ENCODE peak calls at places on chromosomes 13 and 19, in eight cellular contexts. One of them, this sample, is unnamed.

GRCh38 chr19:1468274-1469199 is 10.5 kb downstream of the C19orf25 start:
- DNase-seq in HCT116: no peak
- DNase-seq in SW480: no peak
- DNase-seq in cerebellar nuclear complex: no peak
- DNase-seq in stimulated activated CD4-positive, alpha-beta T cell treated with anti-CD3 and anti-CD28 coated beads, TNF-alpha, amount 100 ng/mL, for 1 hour: no peak
- DNase-seq in pancreas: peak; percentile 53
- DNase-seq in C1 segment of cervical spinal cord: no peak
- DNase-seq in testis: no peak
- DNase-seq in this sample: no peak

GRCh38 chr19:35114656-35115537 is 726 bp upstream of the FXYD3 start:
- DNase-seq in HCT116: peak; percentile 51
- DNase-seq in SW480: peak; percentile 51
- DNase-seq in cerebellar nuclear complex: no peak
- DNase-seq in stimulated activated CD4-positive, alpha-beta T cell treated with anti-CD3 and anti-CD28 coated beads, TNF-alpha, amount 100 ng/mL, for 1 hour: peak; percentile 16
- DNase-seq in pancreas: peak; percentile 74
- DNase-seq in C1 segment of cervical spinal cord: peak; percentile 82
- DNase-seq in testis: peak; percentile 86
- DNase-seq in this sample: peak; percentile 79

GRCh38 chr19:12983561-12984142 is 11.6 kb upstream of the NFIX start:
- DNase-seq in HCT116: peak; percentile 36
- DNase-seq in SW480: peak; percentile 43
- DNase-seq in cerebellar nuclear complex: no peak
- DNase-seq in stimulated activated CD4-positive, alpha-beta T cell treated with anti-CD3 and anti-CD28 coated beads, TNF-alpha, amount 100 ng/mL, for 1 hour: peak; percentile 52
- DNase-seq in pancreas: peak; percentile 91
- DNase-seq in C1 segment of cervical spinal cord: peak; percentile 73
- DNase-seq in testis: peak; percentile 89
- DNase-seq in this sample: peak; percentile 92

GRCh38 chr13:42225051-42225450 is 46.9 kb upstream of the AKAP11 start:
- DNase-seq in HCT116: no peak
- DNase-seq in SW480: no peak
- DNase-seq in cerebellar nuclear complex: no peak
- DNase-seq in stimulated activated CD4-positive, alpha-beta T cell treated with anti-CD3 and anti-CD28 coated beads, TNF-alpha, amount 100 ng/mL, for 1 hour: no peak
- DNase-seq in pancreas: no peak
- DNase-seq in C1 segment of cervical spinal cord: no peak
- DNase-seq in testis: no peak
- DNase-seq in this sample: no peak

GRCh38 chr13:83531022-83531421 is 351.3 kb downstream of the SLITRK1 start:
- DNase-seq in HCT116: no peak
- DNase-seq in SW480: no peak
- DNase-seq in cerebellar nuclear complex: no peak
- DNase-seq in stimulated activated CD4-positive, alpha-beta T cell treated with anti-CD3 and anti-CD28 coated beads, TNF-alpha, amount 100 ng/mL, for 1 hour: no peak
- DNase-seq in pancreas: no peak
- DNase-seq in C1 segment of cervical spinal cord: no peak
- DNase-seq in testis: no peak
- DNase-seq in this sample: no peak

GRCh38 chr13:26022538-26023292 is 29.1 kb downstream of the SHISA2 start:
- DNase-seq in HCT116: no peak
- DNase-seq in SW480: peak; percentile 95
- DNase-seq in cerebellar nuclear complex: peak; percentile 73
- DNase-seq in stimulated activated CD4-positive, alpha-beta T cell treated with anti-CD3 and anti-CD28 coated beads, TNF-alpha, amount 100 ng/mL, for 1 hour: no peak
- DNase-seq in pancreas: peak; percentile 71
- DNase-seq in C1 segment of cervical spinal cord: no peak
- DNase-seq in testis: peak; percentile 58
- DNase-seq in this sample: no peak

GRCh38 chr19:13507053-13507611 is 853 bp upstream of the CACNA1A start:
- DNase-seq in HCT116: no peak
- DNase-seq in SW480: no peak
- DNase-seq in cerebellar nuclear complex: no peak
- DNase-seq in stimulated activated CD4-positive, alpha-beta T cell treated with anti-CD3 and anti-CD28 coated beads, TNF-alpha, amount 100 ng/mL, for 1 hour: no peak
- DNase-seq in pancreas: no peak
- DNase-seq in C1 segment of cervical spinal cord: no peak
- DNase-seq in testis: no peak
- DNase-seq in this sample: no peak

GRCh38 chr19:12985049-12985776 is 10.1 kb upstream of the NFIX start:
- DNase-seq in HCT116: peak; percentile 70
- DNase-seq in SW480: peak; percentile 93
- DNase-seq in cerebellar nuclear complex: no peak
- DNase-seq in stimulated activated CD4-positive, alpha-beta T cell treated with anti-CD3 and anti-CD28 coated beads, TNF-alpha, amount 100 ng/mL, for 1 hour: no peak
- DNase-seq in pancreas: peak; percentile 64
- DNase-seq in C1 segment of cervical spinal cord: peak; percentile 79
- DNase-seq in testis: peak; percentile 65
- DNase-seq in this sample: no peak

GRCh38 chr19:14890616-14891379 is 4.9 kb upstream of the OR7A17 start:
- DNase-seq in HCT116: no peak
- DNase-seq in SW480: no peak
- DNase-seq in cerebellar nuclear complex: no peak
- DNase-seq in stimulated activated CD4-positive, alpha-beta T cell treated with anti-CD3 and anti-CD28 coated beads, TNF-alpha, amount 100 ng/mL, for 1 hour: no peak
- DNase-seq in pancreas: no peak
- DNase-seq in C1 segment of cervical spinal cord: no peak
- DNase-seq in testis: peak; percentile 53
- DNase-seq in this sample: no peak

GRCh38 chr19:43527860-43528622 is 1.0 kb upstream of the ETHE1 start:
- DNase-seq in HCT116: no peak
- DNase-seq in SW480: no peak
- DNase-seq in cerebellar nuclear complex: no peak
- DNase-seq in stimulated activated CD4-positive, alpha-beta T cell treated with anti-CD3 and anti-CD28 coated beads, TNF-alpha, amount 100 ng/mL, for 1 hour: no peak
- DNase-seq in pancreas: no peak
- DNase-seq in C1 segment of cervical spinal cord: no peak
- DNase-seq in testis: no peak
- DNase-seq in this sample: no peak

GRCh38 chr13:51612867-51613266 is 28.6 kb downstream of the WDFY2 start:
- DNase-seq in HCT116: no peak
- DNase-seq in SW480: no peak
- DNase-seq in cerebellar nuclear complex: no peak
- DNase-seq in stimulated activated CD4-positive, alpha-beta T cell treated with anti-CD3 and anti-CD28 coated beads, TNF-alpha, amount 100 ng/mL, for 1 hour: no peak
- DNase-seq in pancreas: no peak
- DNase-seq in C1 segment of cervical spinal cord: no peak
- DNase-seq in testis: no peak
- DNase-seq in this sample: no peak

GRCh38 chr13:44169018-44169909 is 204.4 kb upstream of the SERP2 start:
- DNase-seq in HCT116: no peak
- DNase-seq in SW480: no peak
- DNase-seq in cerebellar nuclear complex: no peak
- DNase-seq in stimulated activated CD4-positive, alpha-beta T cell treated with anti-CD3 and anti-CD28 coated beads, TNF-alpha, amount 100 ng/mL, for 1 hour: no peak
- DNase-seq in pancreas: no peak
- DNase-seq in C1 segment of cervical spinal cord: no peak
- DNase-seq in testis: no peak
- DNase-seq in this sample: no peak

GRCh38 chr19:2755448-2755705 is 15.6 kb upstream of the SLC39A3 start:
- DNase-seq in HCT116: no peak
- DNase-seq in SW480: no peak
- DNase-seq in cerebellar nuclear complex: no peak
- DNase-seq in stimulated activated CD4-positive, alpha-beta T cell treated with anti-CD3 and anti-CD28 coated beads, TNF-alpha, amount 100 ng/mL, for 1 hour: no peak
- DNase-seq in pancreas: no peak
- DNase-seq in C1 segment of cervical spinal cord: no peak
- DNase-seq in testis: no peak
- DNase-seq in this sample: no peak

GRCh38 chr19:45716314-45717130 is 14.2 kb downstream of the FBXO46 start:
- DNase-seq in HCT116: no peak
- DNase-seq in SW480: peak; percentile 68
- DNase-seq in cerebellar nuclear complex: no peak
- DNase-seq in stimulated activated CD4-positive, alpha-beta T cell treated with anti-CD3 and anti-CD28 coated beads, TNF-alpha, amount 100 ng/mL, for 1 hour: no peak
- DNase-seq in pancreas: no peak
- DNase-seq in C1 segment of cervical spinal cord: no peak
- DNase-seq in testis: peak; percentile 43
- DNase-seq in this sample: no peak

GRCh38 chr19:3053780-3054179 is 8.5 kb downstream of the TLE5 start:
- DNase-seq in HCT116: no peak
- DNase-seq in SW480: no peak
- DNase-seq in cerebellar nuclear complex: no peak
- DNase-seq in stimulated activated CD4-positive, alpha-beta T cell treated with anti-CD3 and anti-CD28 coated beads, TNF-alpha, amount 100 ng/mL, for 1 hour: no peak
- DNase-seq in pancreas: no peak
- DNase-seq in C1 segment of cervical spinal cord: no peak
- DNase-seq in testis: no peak
- DNase-seq in this sample: no peak

GRCh38 chr19:11323601-11324078 is 15.8 kb downstream of the RAB3D start:
- DNase-seq in HCT116: no peak
- DNase-seq in SW480: no peak
- DNase-seq in cerebellar nuclear complex: no peak
- DNase-seq in stimulated activated CD4-positive, alpha-beta T cell treated with anti-CD3 and anti-CD28 coated beads, TNF-alpha, amount 100 ng/mL, for 1 hour: no peak
- DNase-seq in pancreas: no peak
- DNase-seq in C1 segment of cervical spinal cord: no peak
- DNase-seq in testis: no peak
- DNase-seq in this sample: no peak

GRCh38 chr19:56732974-56733373 is 61.4 kb upstream of the ZNF835 start:
- DNase-seq in HCT116: no peak
- DNase-seq in SW480: no peak
- DNase-seq in cerebellar nuclear complex: no peak
- DNase-seq in stimulated activated CD4-positive, alpha-beta T cell treated with anti-CD3 and anti-CD28 coated beads, TNF-alpha, amount 100 ng/mL, for 1 hour: no peak
- DNase-seq in pancreas: no peak
- DNase-seq in C1 segment of cervical spinal cord: no peak
- DNase-seq in testis: peak; percentile 21
- DNase-seq in this sample: no peak

GRCh38 chr19:58538257-58539168 is 5.4 kb upstream of the TRIM28 start:
- DNase-seq in HCT116: no peak
- DNase-seq in SW480: peak; percentile 91
- DNase-seq in cerebellar nuclear complex: no peak
- DNase-seq in stimulated activated CD4-positive, alpha-beta T cell treated with anti-CD3 and anti-CD28 coated beads, TNF-alpha, amount 100 ng/mL, for 1 hour: no peak
- DNase-seq in pancreas: no peak
- DNase-seq in C1 segment of cervical spinal cord: no peak
- DNase-seq in testis: no peak
- DNase-seq in this sample: no peak

GRCh38 chr13:46495647-46496046 is 57.3 kb upstream of the LRCH1 start:
- DNase-seq in HCT116: no peak
- DNase-seq in SW480: no peak
- DNase-seq in cerebellar nuclear complex: no peak
- DNase-seq in stimulated activated CD4-positive, alpha-beta T cell treated with anti-CD3 and anti-CD28 coated beads, TNF-alpha, amount 100 ng/mL, for 1 hour: no peak
- DNase-seq in pancreas: no peak
- DNase-seq in C1 segment of cervical spinal cord: no peak
- DNase-seq in testis: no peak
- DNase-seq in this sample: no peak

GRCh38 chr19:42524943-42525342 is 3.3 kb downstream of the CEACAM1 start:
- DNase-seq in HCT116: no peak
- DNase-seq in SW480: no peak
- DNase-seq in cerebellar nuclear complex: no peak
- DNase-seq in stimulated activated CD4-positive, alpha-beta T cell treated with anti-CD3 and anti-CD28 coated beads, TNF-alpha, amount 100 ng/mL, for 1 hour: no peak
- DNase-seq in pancreas: no peak
- DNase-seq in C1 segment of cervical spinal cord: no peak
- DNase-seq in testis: no peak
- DNase-seq in this sample: no peak

GRCh38 chr13:44219808-44220544 is 153.6 kb upstream of the SERP2 start:
- DNase-seq in HCT116: no peak
- DNase-seq in SW480: no peak
- DNase-seq in cerebellar nuclear complex: no peak
- DNase-seq in stimulated activated CD4-positive, alpha-beta T cell treated with anti-CD3 and anti-CD28 coated beads, TNF-alpha, amount 100 ng/mL, for 1 hour: no peak
- DNase-seq in pancreas: no peak
- DNase-seq in C1 segment of cervical spinal cord: no peak
- DNase-seq in testis: no peak
- DNase-seq in this sample: no peak

GRCh38 chr13:93730780-93731179 is 504.2 kb downstream of the GPC6 start:
- DNase-seq in HCT116: no peak
- DNase-seq in SW480: peak; percentile 23
- DNase-seq in cerebellar nuclear complex: no peak
- DNase-seq in stimulated activated CD4-positive, alpha-beta T cell treated with anti-CD3 and anti-CD28 coated beads, TNF-alpha, amount 100 ng/mL, for 1 hour: no peak
- DNase-seq in pancreas: no peak
- DNase-seq in C1 segment of cervical spinal cord: no peak
- DNase-seq in testis: no peak
- DNase-seq in this sample: no peak

GRCh38 chr19:16637535-16637934 is 9.5 kb upstream of the MED26 start:
- DNase-seq in HCT116: no peak
- DNase-seq in SW480: no peak
- DNase-seq in cerebellar nuclear complex: no peak
- DNase-seq in stimulated activated CD4-positive, alpha-beta T cell treated with anti-CD3 and anti-CD28 coated beads, TNF-alpha, amount 100 ng/mL, for 1 hour: no peak
- DNase-seq in pancreas: no peak
- DNase-seq in C1 segment of cervical spinal cord: no peak
- DNase-seq in testis: no peak
- DNase-seq in this sample: no peak

GRCh38 chr13:99119686-99120085 is 81.0 kb upstream of the UBAC2 start:
- DNase-seq in HCT116: no peak
- DNase-seq in SW480: no peak
- DNase-seq in cerebellar nuclear complex: no peak
- DNase-seq in stimulated activated CD4-positive, alpha-beta T cell treated with anti-CD3 and anti-CD28 coated beads, TNF-alpha, amount 100 ng/mL, for 1 hour: no peak
- DNase-seq in pancreas: no peak
- DNase-seq in C1 segment of cervical spinal cord: no peak
- DNase-seq in testis: no peak
- DNase-seq in this sample: no peak

GRCh38 chr13:102145750-102146149 is 256.1 kb downstream of the FGF14 start:
- DNase-seq in HCT116: no peak
- DNase-seq in SW480: no peak
- DNase-seq in cerebellar nuclear complex: no peak
- DNase-seq in stimulated activated CD4-positive, alpha-beta T cell treated with anti-CD3 and anti-CD28 coated beads, TNF-alpha, amount 100 ng/mL, for 1 hour: no peak
- DNase-seq in pancreas: no peak
- DNase-seq in C1 segment of cervical spinal cord: no peak
- DNase-seq in testis: no peak
- DNase-seq in this sample: no peak

GRCh38 chr19:6238643-6239281 is 41.0 kb downstream of the MLLT1 start:
- DNase-seq in HCT116: no peak
- DNase-seq in SW480: no peak
- DNase-seq in cerebellar nuclear complex: no peak
- DNase-seq in stimulated activated CD4-positive, alpha-beta T cell treated with anti-CD3 and anti-CD28 coated beads, TNF-alpha, amount 100 ng/mL, for 1 hour: no peak
- DNase-seq in pancreas: peak; percentile 51
- DNase-seq in C1 segment of cervical spinal cord: peak; percentile 25
- DNase-seq in testis: peak; percentile 41
- DNase-seq in this sample: peak; percentile 75

GRCh38 chr13:109773276-109773675 is 13.1 kb downstream of the IRS2 start:
- DNase-seq in HCT116: no peak
- DNase-seq in SW480: no peak
- DNase-seq in cerebellar nuclear complex: no peak
- DNase-seq in stimulated activated CD4-positive, alpha-beta T cell treated with anti-CD3 and anti-CD28 coated beads, TNF-alpha, amount 100 ng/mL, for 1 hour: no peak
- DNase-seq in pancreas: no peak
- DNase-seq in C1 segment of cervical spinal cord: no peak
- DNase-seq in testis: peak; percentile 75
- DNase-seq in this sample: no peak

GRCh38 chr13:69199664-69200063 is 908.0 kb upstream of the ATXN8OS start:
- DNase-seq in HCT116: no peak
- DNase-seq in SW480: no peak
- DNase-seq in cerebellar nuclear complex: no peak
- DNase-seq in stimulated activated CD4-positive, alpha-beta T cell treated with anti-CD3 and anti-CD28 coated beads, TNF-alpha, amount 100 ng/mL, for 1 hour: no peak
- DNase-seq in pancreas: no peak
- DNase-seq in C1 segment of cervical spinal cord: no peak
- DNase-seq in testis: no peak
- DNase-seq in this sample: no peak

GRCh38 chr19:54415208-54415900 is at the start of gene TTYH1:
- DNase-seq in HCT116: no peak
- DNase-seq in SW480: no peak
- DNase-seq in cerebellar nuclear complex: no peak
- DNase-seq in stimulated activated CD4-positive, alpha-beta T cell treated with anti-CD3 and anti-CD28 coated beads, TNF-alpha, amount 100 ng/mL, for 1 hour: no peak
- DNase-seq in pancreas: peak; percentile 60
- DNase-seq in C1 segment of cervical spinal cord: peak; percentile 34
- DNase-seq in testis: peak; percentile 59
- DNase-seq in this sample: no peak

GRCh38 chr13:106858910-106859309 is 291.0 kb upstream of the ARGLU1 start:
- DNase-seq in HCT116: no peak
- DNase-seq in SW480: no peak
- DNase-seq in cerebellar nuclear complex: no peak
- DNase-seq in stimulated activated CD4-positive, alpha-beta T cell treated with anti-CD3 and anti-CD28 coated beads, TNF-alpha, amount 100 ng/mL, for 1 hour: no peak
- DNase-seq in pancreas: no peak
- DNase-seq in C1 segment of cervical spinal cord: no peak
- DNase-seq in testis: no peak
- DNase-seq in this sample: no peak

GRCh38 chr13:98575009-98575866 is 1.7 kb downstream of the STK24 start:
- DNase-seq in HCT116: no peak
- DNase-seq in SW480: no peak
- DNase-seq in cerebellar nuclear complex: no peak
- DNase-seq in stimulated activated CD4-positive, alpha-beta T cell treated with anti-CD3 and anti-CD28 coated beads, TNF-alpha, amount 100 ng/mL, for 1 hour: no peak
- DNase-seq in pancreas: no peak
- DNase-seq in C1 segment of cervical spinal cord: no peak
- DNase-seq in testis: no peak
- DNase-seq in this sample: no peak